ENCODE peak calls at places on chromosomes 6 and 20, in nine cellular contexts. R is H9; V is CD4-positive, alpha-beta memory T cell; L is brain microvascular endothelial cell; Y is left ventricle myocardium inferior; I is AG04450; Q is keratinocyte; C is dorsolateral prefrontal cortex; S is cardiac muscle cell. G is an unnamed sample.

GRCh38 chr6:100346203-100346602 is 118.5 kb downstream of the SIM1 start:
- DNase-seq in R (no peak), V (no peak), L (no peak), Y (no peak), I (no peak), Q (no peak), C (no peak), S (no peak), G (no peak)

GRCh38 chr6:157798851-157799250 is 24.2 kb upstream of the SNX9 start:
- DNase-seq in R (no peak), V (no peak), L (no peak), Y (no peak), I (no peak), Q (no peak), C (no peak), S (no peak), G (no peak)

GRCh38 chr6:142374965-142375733 is 73.3 kb downstream of the ADGRG6 start:
- DNase-seq in R (no peak), V (no peak), L (peak; percentile 83), Y (no peak), I (no peak), Q (peak; percentile 66), C (no peak), S (peak; percentile 43), G (no peak)

GRCh38 chr6:116393430-116393829 is 22.7 kb downstream of the DSE start:
- DNase-seq in R (no peak), V (no peak), L (no peak), Y (no peak), I (no peak), Q (no peak), C (no peak), S (no peak), G (no peak)

GRCh38 chr6:18368277-18369105 is 18.7 kb upstream of the RNF144B start:
- DNase-seq in R (no peak), V (no peak), L (no peak), Y (no peak), I (no peak), Q (no peak), C (no peak), S (no peak), G (no peak)

GRCh38 chr6:36984581-36985383 is 1.2 kb downstream of the MTCH1 start:
- DNase-seq in R (peak; percentile 79), V (peak; percentile 51), L (peak; percentile 64), Y (no peak), I (peak; percentile 45), Q (no peak), C (no peak), S (peak; percentile 54), G (no peak)

GRCh38 chr6:158538741-158539140 is 21.1 kb upstream of the TMEM181 start:
- DNase-seq in R (peak; percentile 21), V (no peak), L (no peak), Y (no peak), I (no peak), Q (no peak), C (no peak), S (no peak), G (no peak)

GRCh38 chr20:49915380-49916145 is at the start of gene SPATA2:
- DNase-seq in R (peak; percentile 95), V (peak; percentile 97), L (peak; percentile 95), Y (peak; percentile 96), I (peak; percentile 88), Q (peak; percentile 74), C (peak; percentile 96), S (peak; percentile 97), G (peak; percentile 93)

GRCh38 chr6:112680076-112680475 is 332.9 kb downstream of the RFPL4B start:
- DNase-seq in R (no peak), V (no peak), L (no peak), Y (no peak), I (no peak), Q (no peak), C (no peak), S (no peak), G (no peak)

GRCh38 chr20:34023937-34024732 is 30.4 kb downstream of the RALY start:
- DNase-seq in R (no peak), V (no peak), L (no peak), Y (no peak), I (no peak), Q (no peak), C (no peak), S (no peak), G (no peak)

GRCh38 chr6:34205466-34205865 is 31.2 kb upstream of the HMGA1 start:
- DNase-seq in R (no peak), V (no peak), L (peak; percentile 1), Y (no peak), I (no peak), Q (no peak), C (no peak), S (no peak), G (no peak)

GRCh38 chr6:31708224-31708623 is 1.6 kb downstream of the LY6G6F start:
- DNase-seq in R (no peak), V (no peak), L (no peak), Y (no peak), I (no peak), Q (no peak), C (no peak), S (no peak), G (no peak)

GRCh38 chr20:51462566-51463276 is 79.8 kb downstream of the NFATC2 start:
- DNase-seq in R (no peak), V (no peak), L (peak; percentile 62), Y (peak; percentile 86), I (no peak), Q (no peak), C (peak; percentile 55), S (no peak), G (peak; percentile 59)

GRCh38 chr6:96659084-96659845 is 96.3 kb downstream of the FHL5 start:
- DNase-seq in R (no peak), V (no peak), L (no peak), Y (no peak), I (no peak), Q (no peak), C (no peak), S (no peak), G (no peak)

GRCh38 chr6:162435071-162435470 is 292.5 kb downstream of the PRKN start:
- DNase-seq in R (no peak), V (no peak), L (no peak), Y (no peak), I (no peak), Q (no peak), C (no peak), S (no peak), G (no peak)

GRCh38 chr6:161694995-161695394 is 421.1 kb upstream of the AGPAT4 start:
- DNase-seq in R (peak; percentile 36), V (no peak), L (peak; percentile 34), Y (no peak), I (no peak), Q (no peak), C (no peak), S (peak; percentile 15), G (no peak)

GRCh38 chr6:28000351-28001045 is 43.5 kb downstream of the OR2B6 start:
- DNase-seq in R (no peak), V (no peak), L (no peak), Y (no peak), I (no peak), Q (no peak), C (no peak), S (no peak), G (no peak)

GRCh38 chr6:143936986-143937765 is 70.9 kb downstream of the PLAGL1 start:
- DNase-seq in R (no peak), V (no peak), L (no peak), Y (no peak), I (no peak), Q (no peak), C (no peak), S (no peak), G (no peak)

GRCh38 chr20:52494244-52494643 is 302.7 kb upstream of the ZFP64 start:
- DNase-seq in R (no peak), V (no peak), L (peak; percentile 46), Y (no peak), I (peak; percentile 79), Q (peak; percentile 32), C (no peak), S (no peak), G (no peak)

GRCh38 chr20:57838670-57839142 is 128.9 kb upstream of the PMEPA1 start:
- DNase-seq in R (peak; percentile 19), V (no peak), L (no peak), Y (no peak), I (no peak), Q (no peak), C (no peak), S (peak; percentile 18), G (no peak)

GRCh38 chr20:16803965-16804792 is 56.0 kb downstream of the OTOR start:
- DNase-seq in R (peak; percentile 67), V (peak; percentile 25), L (peak; percentile 49), Y (peak; percentile 17), I (no peak), Q (no peak), C (peak; percentile 84), S (peak; percentile 71), G (no peak)

GRCh38 chr6:132190097-132190814 is 211.0 kb downstream of the MOXD1 start:
- DNase-seq in R (no peak), V (no peak), L (peak; percentile 45), Y (no peak), I (no peak), Q (no peak), C (no peak), S (no peak), G (no peak)
- H3K27ac ChIP-seq in R (no peak overlapping the region), V (no peak overlapping the region), L (peak overlapping the region; percentile 53), Y (peak overlapping the region; percentile 64), I (peak overlapping the region; percentile 39), Q (no peak overlapping the region), C (no peak overlapping the region), S (no peak overlapping the region), G (no peak overlapping the region)

DNA sequence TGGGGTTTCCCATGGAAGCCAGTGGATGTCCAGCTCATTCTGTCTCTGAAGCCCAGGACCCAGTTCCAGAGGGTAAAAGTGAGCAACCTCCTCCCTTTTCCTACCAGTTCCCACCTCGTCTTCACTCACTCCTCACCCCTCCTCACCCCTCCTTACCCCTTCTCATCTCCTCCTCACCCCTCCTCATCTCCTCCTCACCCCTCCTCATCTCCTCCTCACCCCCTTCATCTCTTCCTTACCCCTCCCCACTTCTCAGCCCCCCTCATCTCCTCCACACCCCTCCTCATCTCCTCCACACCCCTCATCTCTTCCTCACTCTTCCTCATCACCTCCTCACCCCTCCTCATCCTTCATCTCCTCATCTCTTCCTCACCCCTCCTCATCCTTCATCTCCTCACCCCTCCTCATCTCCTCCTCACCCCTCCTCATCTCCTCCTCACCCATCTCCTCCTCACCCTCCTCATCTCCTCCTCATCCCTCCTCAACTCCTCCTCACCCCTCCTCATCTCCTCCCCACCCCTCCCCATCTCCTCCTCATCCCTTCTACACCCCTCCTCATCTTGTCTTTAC is 246.1 kb downstream of the MYLK4 start:
- DNase-seq in R (no peak), V (no peak), L (no peak), Y (no peak), I (no peak), Q (no peak), C (no peak), S (no peak), G (no peak)
- H3K27ac ChIP-seq in R (no peak overlapping the region), V (no peak overlapping the region), L (no peak overlapping the region), Y (no peak overlapping the region), I (no peak overlapping the region), Q (no peak overlapping the region), C (no peak overlapping the region), S (no peak overlapping the region), G (no peak overlapping the region)

GRCh38 chr6:169851641-169852503 is 100.5 kb downstream of the ERMARD start:
- DNase-seq in R (no peak), V (no peak), L (peak; percentile 56), Y (no peak), I (no peak), Q (no peak), C (peak; percentile 17), S (no peak), G (no peak)
- H3K27ac ChIP-seq in R (no peak overlapping the region), V (no peak overlapping the region), L (no peak overlapping the region), Y (peak overlapping the region; percentile 90), I (no peak overlapping the region), Q (peak overlapping the region; percentile 23), C (no peak overlapping the region), S (no peak overlapping the region), G (no peak overlapping the region)

GRCh38 chr20:62303327-62304226 is 780 bp downstream of the ADRM1 start:
- DNase-seq in R (peak; percentile 31), V (no peak), L (no peak), Y (no peak), I (no peak), Q (no peak), C (no peak), S (peak; percentile 56), G (no peak)
- H3K27ac ChIP-seq in R (no peak overlapping the region), V (peak overlapping the region; percentile 90), L (peak overlapping the region; percentile 56), Y (peak overlapping the region; percentile 99), I (no peak overlapping the region), Q (peak overlapping the region; percentile 60), C (peak overlapping the region; percentile 90), S (peak overlapping the region; percentile 91), G (peak overlapping the region; percentile 8)

G was measured in caudate nucleus.